ENCODE peak calls at places on chromosomes 16 and 17, in seven cellular contexts. E, H, P, Y, K, T and W are unnamed samples.

GRCh38 chr17:75087558-75088453 is at the start of gene SLC16A5:
- DNase-seq in E (peak), H (peak), P (peak), Y (no peak), K (peak), T (no peak), W (peak)

GRCh38 chr17:77887110-77887463 is 71.4 kb upstream of the TNRC6C start:
- DNase-seq in E (no peak), H (no peak), P (no peak), Y (no peak), K (no peak), T (no peak), W (no peak)

GRCh38 chr17:61139219-61139618 is 260.4 kb upstream of the TBX2 start:
- DNase-seq in E (peak), H (no peak), P (peak), Y (no peak), K (no peak), T (no peak), W (peak)

GRCh38 chr16:68367891-68368601 is 57.2 kb downstream of the PRMT7 start:
- DNase-seq in E (no peak), H (no peak), P (no peak), Y (no peak), K (no peak), T (no peak), W (no peak)

GRCh38 chr16:50520451-50521245 is 27.5 kb upstream of the NKD1 start:
- DNase-seq in E (no peak), H (no peak), P (no peak), Y (no peak), K (no peak), T (no peak), W (no peak)

GRCh38 chr16:1416521-1416941 is 2.0 kb upstream of the UNKL start:
- DNase-seq in E (no peak), H (no peak), P (no peak), Y (no peak), K (no peak), T (no peak), W (no peak)

GRCh38 chr17:28908640-28909098 is 5.8 kb upstream of the DHRS13 start:
- DNase-seq in E (no peak), H (no peak), P (peak), Y (no peak), K (peak), T (no peak), W (no peak)

GRCh38 chr17:66655861-66656260 is 179.1 kb upstream of the CACNG5 start:
- DNase-seq in E (no peak), H (no peak), P (peak), Y (peak), K (no peak), T (no peak), W (peak)

GRCh38 chr17:62860962-62861873 is 53.1 kb upstream of the MARCHF10 start:
- DNase-seq in E (no peak), H (peak), P (no peak), Y (no peak), K (no peak), T (no peak), W (no peak)

GRCh38 chr16:5350118-5350517 is 252.5 kb upstream of the EEF2KMT start:
- DNase-seq in E (no peak), H (no peak), P (no peak), Y (no peak), K (no peak), T (peak), W (no peak)

GRCh38 chr17:77717941-77718668 is 240.4 kb upstream of the TNRC6C start:
- DNase-seq in E (no peak), H (no peak), P (no peak), Y (no peak), K (no peak), T (no peak), W (no peak)

GRCh38 chr16:2016407-2016922 is 3.1 kb upstream of the NPW start:
- DNase-seq in E (no peak), H (peak), P (no peak), Y (no peak), K (no peak), T (peak), W (peak)

GRCh38 chr17:78401891-78402290 is 23.4 kb downstream of the PGS1 start:
- DNase-seq in E (no peak), H (no peak), P (no peak), Y (no peak), K (no peak), T (no peak), W (no peak)

GRCh38 chr17:27417596-27418365 is 38.5 kb upstream of the KSR1 start:
- DNase-seq in E (no peak), H (no peak), P (no peak), Y (no peak), K (no peak), T (no peak), W (no peak)

GRCh38 chr16:50436271-50436670 is 67.5 kb upstream of the BRD7 start:
- DNase-seq in E (no peak), H (no peak), P (no peak), Y (no peak), K (no peak), T (no peak), W (no peak)

GRCh38 chr16:53036066-53036465 is 16.6 kb downstream of the CHD9NB start:
- DNase-seq in E (no peak), H (no peak), P (no peak), Y (no peak), K (no peak), T (no peak), W (no peak)

GRCh38 chr17:64320613-64321553 is 57.8 kb upstream of the TEX2 start:
- DNase-seq in E (peak), H (peak), P (peak), Y (no peak), K (peak), T (peak), W (peak)

GRCh38 chr16:68704232-68704867 is 32.7 kb upstream of the CDH1 start:
- DNase-seq in E (peak), H (peak), P (peak), Y (peak), K (peak), T (peak), W (peak)

GRCh38 chr16:77807-78443 is at the start of gene MPG:
- DNase-seq in E (peak), H (peak), P (peak), Y (peak), K (peak), T (peak), W (peak)

GRCh38 chr17:68512247-68512966 is at the start of gene PRKAR1A:
- DNase-seq in E (peak), H (peak), P (peak), Y (peak), K (peak), T (peak), W (peak)

GRCh38 chr17:82217530-82218204 is 5.0 kb upstream of the CCDC57 start:
- DNase-seq in E (no peak), H (peak), P (peak), Y (no peak), K (peak), T (peak), W (peak)

GRCh38 chr17:32927201-32927723 is 691 bp upstream of the TMEM98 start:
- DNase-seq in E (no peak), H (no peak), P (peak), Y (no peak), K (peak), T (no peak), W (no peak)

GRCh38 chr16:48907906-48908634 is 298.1 kb upstream of the N4BP1 start:
- DNase-seq in E (no peak), H (no peak), P (no peak), Y (no peak), K (no peak), T (no peak), W (no peak)

GRCh38 chr17:51000835-51001638 is 119.6 kb downstream of the SPAG9 start:
- DNase-seq in E (no peak), H (peak), P (peak), Y (no peak), K (peak), T (peak), W (peak)

GRCh38 chr16:69747115-69747514 is 7.6 kb downstream of the NOB1 start:
- DNase-seq in E (no peak), H (no peak), P (no peak), Y (no peak), K (no peak), T (no peak), W (no peak)

GRCh38 chr17:40331743-40332641 is 23.0 kb downstream of the RARA start:
- DNase-seq in E (no peak), H (peak), P (peak), Y (no peak), K (peak), T (peak), W (no peak)